ENCODE peak calls at places on chromosomes 6 and 20, in four cellular contexts. I is putamen, Y is HCEC 1CT, H is cardiac fibroblast. W is an unnamed sample.

GRCh38 chr20:48597521-48598302 is 230.1 kb downstream of the PREX1 start:
- DNase-seq in I (no peak), Y (no peak), H (no peak), W (no peak)

GRCh38 chr6:26044140-26045045 is 42.8 kb upstream of the HFE start:
- DNase-seq in I (no peak), Y (peak), H (peak), W (no peak)

GRCh38 chr20:63653041-63653973 is at the start of gene STMN3:
- DNase-seq in I (peak), Y (peak), H (peak), W (peak)

GRCh38 chr6:54335871-54336270 is 27.6 kb downstream of the TINAG start:
- DNase-seq in I (no peak), Y (peak), H (peak), W (no peak)

GRCh38 chr6:138035070-138035469 is 72.1 kb downstream of the PERP start:
- DNase-seq in I (no peak), Y (no peak), H (no peak), W (no peak)

GRCh38 chr6:42404494-42404893 is 47.2 kb downstream of the TRERF1 start:
- DNase-seq in I (no peak), Y (peak), H (peak), W (no peak)

GRCh38 chr6:128964233-128964755 is 81.4 kb downstream of the LAMA2 start:
- DNase-seq in I (no peak), Y (peak), H (no peak), W (no peak)

GRCh38 chr6:113755449-113756289 is 101.5 kb upstream of the MARCKS start:
- DNase-seq in I (no peak), Y (no peak), H (no peak), W (no peak)

GRCh38 chr6:1825277-1825676 is 215.6 kb downstream of the FOXC1 start:
- DNase-seq in I (no peak), Y (no peak), H (no peak), W (no peak)

GRCh38 chr6:26157150-26157837 is 70.1 kb downstream of the HFE start:
- DNase-seq in I (peak), Y (no peak), H (peak), W (peak)

GRCh38 chr6:115358616-115359015 is 702.1 kb downstream of the FRK start:
- DNase-seq in I (no peak), Y (no peak), H (no peak), W (no peak)

GRCh38 chr20:61846074-61846473 is 219.6 kb downstream of the TAF4 start:
- DNase-seq in I (no peak), Y (no peak), H (no peak), W (no peak)

GRCh38 chr6:119351005-119351394 is 1.4 kb upstream of the MAN1A1 start:
- DNase-seq in I (no peak), Y (peak), H (peak), W (no peak)

GRCh38 chr6:113103618-113104390 is 753.3 kb upstream of the MARCKS start:
- DNase-seq in I (no peak), Y (peak), H (peak), W (no peak)

GRCh38 chr6:137808191-137808590 is 58.9 kb upstream of the TNFAIP3 start:
- DNase-seq in I (no peak), Y (peak), H (peak), W (no peak)

GRCh38 chr6:168032383-168032760 is 34.9 kb downstream of the KIF25 start:
- DNase-seq in I (no peak), Y (peak), H (peak), W (no peak)

GRCh38 chr6:169263374-169263773 is 9.7 kb upstream of the THBS2 start:
- DNase-seq in I (no peak), Y (no peak), H (no peak), W (no peak)